ENCODE peak calls at places on chromosome 11, in eight cellular contexts. C is neural progenitor cell, E is breast epithelium, K is prostate gland, D is left ventricle myocardium inferior, V is HCT116, G is heart right ventricle, U is heart left ventricle. T is an unnamed sample. For H3K36me3 and H3K9me3, the result is how much of the 10 kb centered on the place peaks cover.

GRCh38 chr11:31656051-31656450 is 146.5 kb downstream of the ELP4 start:
- DNase-seq in V (no peak), G (no peak), U (no peak), K (no peak), D (no peak), E (no peak), C (no peak), T (no peak)

GRCh38 chr11:79428406-79428805 is 12.4 kb downstream of the TENM4 start:
- DNase-seq in V (no peak), E (no peak), C (no peak), D (no peak), U (no peak), G (no peak), K (no peak), T (no peak)

GRCh38 chr11:123577081-123577598 is 77.3 kb downstream of the SCN3B start:
- DNase-seq in D (peak), C (peak), E (peak), U (peak), G (peak), K (peak), V (peak), T (peak)

GRCh38 chr11:16630651-16631050 is 107.8 kb upstream of the C11orf58 start:
- DNase-seq in C (no peak), G (no peak), K (no peak), D (no peak), U (no peak), V (no peak), E (no peak), T (no peak)

GRCh38 chr11:46522682-46523281 is 71.0 kb downstream of the AMBRA1 start:
- DNase-seq in K (no peak), U (no peak), D (no peak), C (no peak), V (no peak), E (no peak), G (no peak), T (no peak)

GRCh38 chr11:122007611-122008071 is 108.4 kb downstream of the BLID start:
- DNase-seq in U (peak), D (peak), G (peak), C (no peak), K (peak), V (no peak), E (no peak), T (no peak)

GRCh38 chr11:111322534-111322933 is 24.2 kb downstream of the POU2AF3 start:
- DNase-seq in C (no peak), V (no peak), U (no peak), G (no peak), E (no peak), D (no peak), K (no peak), T (no peak)

GRCh38 chr11:2158291-2158737 is 2.7 kb downstream of the INS start:
- DNase-seq in G (no peak), C (no peak), K (no peak), E (no peak), D (no peak), U (no peak), V (no peak), T (no peak)

GRCh38 chr11:4839851-4840549 is 9.0 kb downstream of the OR51S1 start:
- DNase-seq in V (no peak), D (no peak), K (no peak), U (no peak), E (no peak), C (no peak), G (no peak), T (no peak)

GRCh38 chr11:33775832-33776231 is 1.5 kb upstream of the FBXO3 start:
- DNase-seq in G (no peak), E (no peak), C (no peak), D (no peak), K (no peak), U (no peak), V (no peak), T (no peak)

GRCh38 chr11:68002943-68003845 is 703 bp downstream of the UNC93B1 start:
- DNase-seq in D (no peak), U (peak), V (no peak), K (no peak), G (no peak), C (peak), E (no peak), T (peak)

GRCh38 chr11:100961633-100962032 is 168.0 kb downstream of the PGR start:
- DNase-seq in G (no peak), D (no peak), K (no peak), E (no peak), V (no peak), U (no peak), C (no peak), T (no peak)

GRCh38 chr11:92140021-92140420 is 84.6 kb upstream of the FAT3 start:
- DNase-seq in K (no peak), E (no peak), C (no peak), G (no peak), V (no peak), D (no peak), U (no peak), T (no peak)

GRCh38 chr11:90252053-90252452 is 29.2 kb upstream of the CHORDC1 start:
- DNase-seq in V (no peak), G (no peak), C (no peak), U (no peak), D (no peak), K (no peak), E (no peak), T (no peak)

GRCh38 chr11:118084247-118084646 is 2.5 kb downstream of the SMIM35 start:
- DNase-seq in G (peak), C (no peak), U (peak), E (no peak), K (peak), V (no peak), D (no peak), T (no peak)

GRCh38 chr11:108220721-108221346 is 1.6 kb downstream of the NPAT start:
- DNase-seq in E (no peak), V (no peak), C (no peak), D (no peak), U (no peak), K (no peak), G (no peak), T (no peak)

GRCh38 chr11:109342261-109342660 is 79.7 kb upstream of the C11orf87 start:
- DNase-seq in V (no peak), C (no peak), G (no peak), E (no peak), U (no peak), K (no peak), D (no peak), T (no peak)

GRCh38 chr11:117584056-117584830 is 212.8 kb downstream of the DSCAML1 start:
- DNase-seq in C (no peak), D (no peak), E (peak), K (no peak), G (no peak), U (no peak), V (no peak), T (no peak)

GRCh38 chr11:30392221-30392784 is 69.4 kb downstream of the ARL14EP start:
- DNase-seq in E (no peak), G (peak), U (peak), V (no peak), C (no peak), K (no peak), D (no peak), T (no peak)

GRCh38 chr11:83970061-83970671 is 684.0 kb upstream of the CCDC90B start:
- DNase-seq in D (no peak), K (no peak), V (no peak), U (no peak), G (no peak), E (no peak), C (no peak), T (no peak)

GRCh38 chr11:128728767-128729587 is 35.1 kb downstream of the FLI1 start:
- DNase-seq in K (no peak), C (peak), V (no peak), D (no peak), U (no peak), G (peak), E (no peak), T (no peak)

GRCh38 chr11:119717839-119718534 is 11.0 kb downstream of the NECTIN1 start:
- DNase-seq in C (peak), E (no peak), G (no peak), U (peak), V (no peak), D (no peak), K (no peak), T (no peak)

GRCh38 chr11:86999859-87000753 is 37.6 kb upstream of the TMEM135 start:
- DNase-seq in V (no peak), D (no peak), K (peak), U (peak), G (peak), C (peak), E (no peak), T (peak)

GRCh38 chr11:128848815-128849455 is 18.2 kb downstream of the KCNJ1 start:
- DNase-seq in V (peak), G (peak), C (peak), U (peak), E (no peak), K (no peak), D (peak), T (peak)

GRCh38 chr11:126101930-126102283 is 39.2 kb upstream of the CDON start:
- DNase-seq in G (no peak), V (no peak), U (no peak), K (no peak), C (no peak), D (no peak), E (no peak), T (no peak)

GRCh38 chr11:14308114-14308896 is 50.7 kb downstream of the RRAS2 start:
- DNase-seq in K (no peak), C (peak), E (no peak), D (no peak), G (no peak), U (no peak), V (peak), T (no peak)

GRCh38 chr11:126506789-126507188 is 151.3 kb downstream of the ST3GAL4 start:
- DNase-seq in G (no peak), U (no peak), D (no peak), E (no peak), K (no peak), V (no peak), C (no peak), T (no peak)

GRCh38 chr11:97610000-97610399 is 1220.2 kb downstream of the JRKL start:
- DNase-seq in D (no peak), K (no peak), G (no peak), U (no peak), C (no peak), E (no peak), V (no peak), T (no peak)

GRCh38 chr11:79116600-79116999 is 324.2 kb downstream of the TENM4 start:
- DNase-seq in G (no peak), C (no peak), U (no peak), K (no peak), D (no peak), V (no peak), E (no peak), T (no peak)

GRCh38 chr11:45926001-45926401 is 3.5 kb downstream of the LARGE2 start:
- DNase-seq in K (no peak), E (no peak), C (no peak), D (peak), G (no peak), U (no peak), V (no peak), T (no peak)

GRCh38 chr11:66856496-66857233 is at the start of gene LRFN4:
- DNase-seq in V (no peak), G (no peak), U (no peak), E (no peak), C (peak), K (no peak), D (peak), T (peak)

GRCh38 chr11:93444671-93445073 is 98.5 kb downstream of the SMCO4 start:
- DNase-seq in U (no peak), K (no peak), V (no peak), G (no peak), D (no peak), E (no peak), C (peak), T (no peak)

GRCh38 chr11:123475478-123475877 is 45.4 kb downstream of the GRAMD1B start:
- DNase-seq in E (no peak), K (no peak), C (peak), D (no peak), G (no peak), V (no peak), U (no peak), T (no peak)

DNA sequence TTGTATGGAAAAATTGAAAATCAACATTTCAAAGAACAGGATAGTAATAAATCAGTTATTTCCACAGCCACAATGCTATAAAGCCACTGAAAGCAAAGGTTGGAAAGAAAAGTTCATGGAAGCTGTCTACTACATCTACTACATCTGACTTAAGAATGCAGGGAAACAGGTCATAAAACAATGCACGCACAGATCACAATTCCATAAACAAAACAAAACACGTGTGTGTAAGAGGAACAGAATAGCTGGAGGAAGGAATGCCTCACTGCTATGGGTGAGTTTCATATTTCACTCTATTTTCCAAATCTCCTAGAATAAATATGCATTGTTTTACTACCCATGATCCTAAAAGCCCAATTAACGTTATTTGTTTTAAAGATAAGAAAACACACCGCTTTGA is 66.3 kb downstream of the NCAPD3 start:
- DNase-seq in C (no peak), D (no peak), E (no peak), V (no peak), K (no peak), G (no peak), U (no peak), T (no peak)
- H3K36me3 ChIP-seq in C (under half), D (half or more), E (under half), V (under half), K (under half), G (half or more), U (under half), T (half or more)

DNA sequence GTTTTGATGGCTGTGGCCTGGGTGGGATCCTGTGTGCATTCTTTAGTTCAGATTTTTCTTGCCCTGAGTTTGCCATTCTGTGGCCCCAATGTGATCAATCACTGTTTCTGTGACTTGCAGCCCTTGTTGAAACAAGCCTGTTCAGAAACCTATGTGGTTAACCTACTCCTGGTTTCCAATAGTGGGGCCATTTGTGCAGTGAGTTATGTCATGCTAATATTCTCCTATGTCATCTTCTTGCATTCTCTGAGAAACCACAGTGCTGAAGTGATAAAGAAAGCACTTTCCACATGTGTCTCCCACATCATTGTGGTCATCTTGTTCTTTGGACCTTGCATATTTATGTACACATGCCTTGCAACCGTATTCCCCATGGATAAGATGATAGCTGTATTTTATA is 620 bp downstream of the OR4C16 start:
- DNase-seq in D (no peak), G (no peak), K (no peak), C (no peak), E (no peak), V (no peak), U (no peak), T (no peak)
- H3K9me3 ChIP-seq in D (under half), G (under half), K (under half), C (under half), E (under half), V (under half), U (under half), T (under half)

DNA sequence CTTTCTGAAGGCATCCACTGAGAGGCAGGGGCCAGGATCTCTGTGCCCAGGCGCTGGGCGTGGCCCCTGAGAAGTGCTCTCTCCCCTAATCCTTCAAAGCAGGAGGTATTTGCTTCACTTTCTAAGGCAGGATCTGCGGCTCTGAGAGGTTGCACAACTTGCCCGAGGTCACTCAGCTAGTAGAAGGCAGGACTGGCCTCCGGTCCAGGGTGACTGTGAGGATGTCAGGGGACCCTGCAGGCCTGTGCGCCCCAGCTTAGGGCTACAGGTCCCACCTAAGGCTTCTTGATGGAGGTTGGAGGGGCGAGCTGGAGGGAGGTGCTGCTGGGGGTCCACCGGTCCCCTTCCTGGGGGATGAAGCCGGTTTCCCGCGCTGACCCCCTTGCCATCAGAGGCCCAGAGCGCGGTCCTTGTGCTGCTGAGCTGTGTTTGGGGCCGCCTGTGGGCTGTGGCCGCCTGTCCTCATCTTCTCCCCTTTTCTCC is 979 bp downstream of the SMIM38 start:
- DNase-seq in G (no peak), K (no peak), E (no peak), U (no peak), V (no peak), D (no peak), C (no peak), T (no peak)
- H3K27ac ChIP-seq in G (peak), K (no peak), E (peak), U (peak), V (no peak), D (peak), C (peak), T (no peak)

GRCh38 chr11:72814831-72815618 is 814 bp downstream of the ATG16L2 start:
- DNase-seq in G (peak), E (no peak), D (no peak), C (peak), V (peak), K (no peak), U (no peak), T (no peak)

GRCh38 chr11:72818971-72819370 is 4.8 kb downstream of the ATG16L2 start:
- DNase-seq in D (no peak), G (no peak), E (no peak), V (no peak), C (no peak), K (no peak), U (no peak), T (no peak)

GRCh38 chr11:72820439-72821139 is 6.4 kb downstream of the ATG16L2 start:
- DNase-seq in V (no peak), C (no peak), U (no peak), D (no peak), G (no peak), K (no peak), E (no peak), T (no peak)

GRCh38 chr11:72816404-72816990 is 2.3 kb downstream of the ATG16L2 start:
- DNase-seq in D (no peak), K (no peak), E (no peak), U (peak), G (no peak), V (no peak), C (no peak), T (no peak)

GRCh38 chr11:72817966-72818365 is 3.8 kb downstream of the ATG16L2 start:
- DNase-seq in V (no peak), U (no peak), D (no peak), K (no peak), G (no peak), C (no peak), E (no peak), T (no peak)
- H3K36me3 ChIP-seq in V (under half), U (under half), D (under half), K (under half), G (half or more), C (under half), E (under half), T (half or more)

DNA sequence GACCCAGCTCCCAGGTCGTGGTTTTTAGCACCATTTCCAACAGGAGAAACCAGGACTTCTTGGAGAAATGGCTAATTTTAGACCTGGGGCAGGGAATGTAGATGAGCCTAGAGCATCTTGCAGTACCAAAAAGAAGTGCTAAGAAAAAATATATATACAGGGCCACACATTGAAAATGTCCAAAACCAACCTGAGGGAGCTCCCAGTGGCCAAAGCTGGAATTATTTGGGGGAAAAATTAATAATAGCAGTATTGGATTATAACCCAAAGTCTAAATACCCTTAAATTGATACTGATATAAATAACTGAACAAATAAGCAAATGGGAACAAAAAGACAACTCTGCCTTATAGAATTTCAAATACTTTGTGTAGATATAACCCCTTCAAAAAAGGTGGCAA is 108.0 kb downstream of the PARVA start:
- DNase-seq in V (no peak), G (no peak), K (no peak), C (no peak), U (no peak), E (no peak), D (no peak), T (no peak)
- H3K9me3 ChIP-seq in V (under half), G (under half), K (under half), C (under half), U (under half), E (under half), D (under half), T (under half)

GRCh38 chr11:61002598-61002997 is 31.1 kb downstream of the CD6 start:
- DNase-seq in U (no peak), K (no peak), D (no peak), C (no peak), G (no peak), E (no peak), V (no peak), T (no peak)
- H3K27ac ChIP-seq in U (no peak), K (no peak), D (no peak), C (no peak), G (no peak), E (no peak), V (no peak), T (no peak)

GRCh38 chr11:36295926-36296325 is at the start of gene PRR5L:
- DNase-seq in D (no peak), C (peak), U (no peak), K (no peak), V (no peak), E (no peak), G (no peak), T (no peak)
- H3K36me3 ChIP-seq in D (under half), C (under half), U (under half), K (under half), V (under half), E (under half), G (under half), T (under half)

GRCh38 chr11:134170177-134170908 is 53.4 kb downstream of the NCAPD3 start:
- DNase-seq in D (no peak), K (no peak), U (no peak), G (no peak), V (no peak), E (no peak), C (no peak), T (no peak)

GRCh38 chr11:134159652-134160051 is 64.1 kb downstream of the NCAPD3 start:
- DNase-seq in G (no peak), U (no peak), K (no peak), D (no peak), E (no peak), V (no peak), C (no peak), T (no peak)

DNA sequence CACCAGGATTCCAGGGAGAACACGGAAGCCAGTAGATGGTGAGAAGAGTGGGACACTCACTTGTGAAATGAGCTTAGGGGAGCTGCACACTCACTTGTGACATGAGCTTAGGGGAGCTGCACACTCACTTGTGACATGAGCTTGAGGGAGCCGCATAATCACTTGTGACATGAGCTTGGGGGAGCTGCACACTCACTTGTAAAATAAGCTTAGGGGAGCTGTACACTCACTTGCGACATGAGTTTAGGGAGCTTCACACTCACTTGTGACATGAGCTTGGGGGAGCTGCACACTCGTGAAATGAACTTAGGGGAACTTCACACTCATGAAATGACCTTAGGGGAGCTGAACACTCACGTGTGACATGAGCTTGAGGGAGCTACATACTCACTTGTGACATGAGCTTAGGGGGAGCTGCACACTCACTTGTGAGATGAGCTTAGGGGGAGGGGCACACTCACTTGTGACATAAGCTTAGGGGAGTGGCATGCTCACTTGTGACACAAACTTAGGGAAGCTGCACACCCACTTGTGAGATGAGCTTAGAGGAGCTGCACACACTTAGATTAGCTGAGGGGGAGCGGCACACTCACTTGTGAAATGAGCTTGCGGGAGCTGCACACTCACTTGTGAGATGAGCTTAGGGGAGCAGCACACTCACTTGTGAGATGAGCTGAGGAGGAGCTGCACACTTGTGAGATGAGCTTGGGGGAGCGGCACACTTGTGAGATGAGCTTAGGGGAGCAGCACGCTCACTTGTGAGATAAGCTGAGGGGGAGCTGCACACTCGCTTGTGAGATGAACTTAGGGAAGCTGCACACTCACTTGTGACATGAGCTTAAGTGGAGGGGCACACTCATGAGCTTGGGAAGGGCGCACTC is 59.0 kb downstream of the NCAPD3 start:
- DNase-seq in D (no peak), C (peak), K (no peak), V (no peak), U (no peak), G (no peak), E (no peak), T (no peak)
- H3K9me3 ChIP-seq in D (under half), C (half or more), K (under half), V (under half), U (under half), G (under half), E (under half), T (under half)

T was measured in left lung.